ENCODE peak calls at places on chromosome 20, in nine cellular contexts. M, C, D, O, A, W, P, R and U are unnamed samples.

GRCh38 chr20:4937422-4938319 is 63.6 kb downstream of the SLC23A2 start:
- DNase-seq in M (no peak), C (no peak), D (no peak), O (peak; percentile 92), A (no peak), W (no peak), P (no peak), R (no peak), U (no peak)

GRCh38 chr20:47459344-47460073 is 42.2 kb upstream of the NCOA3 start:
- DNase-seq in M (no peak), C (no peak), D (no peak), O (no peak), A (no peak), W (no peak), P (no peak), R (no peak), U (no peak)

GRCh38 chr20:9514461-9515210 is at the start of gene LAMP5:
- DNase-seq in M (no peak), C (peak; percentile 47), D (no peak), O (no peak), A (no peak), W (peak; percentile 85), P (no peak), R (no peak), U (no peak)

GRCh38 chr20:23086056-23086551 is at the start of gene CD93:
- DNase-seq in M (no peak), C (peak; percentile 18), D (no peak), O (no peak), A (no peak), W (no peak), P (peak; percentile 90), R (peak; percentile 40), U (no peak)

GRCh38 chr20:5140195-5140594 is 13.4 kb downstream of the CDS2 start:
- DNase-seq in M (no peak), C (no peak), D (no peak), O (no peak), A (no peak), W (no peak), P (no peak), R (no peak), U (no peak)

GRCh38 chr20:35497780-35498189 is 31.7 kb downstream of the C20orf173 start:
- DNase-seq in M (no peak), C (no peak), D (peak; percentile 34), O (no peak), A (no peak), W (no peak), P (no peak), R (no peak), U (no peak)

GRCh38 chr20:2693286-2693995 is 861 bp downstream of the EBF4 start:
- DNase-seq in M (no peak), C (peak; percentile 17), D (peak; percentile 57), O (peak; percentile 20), A (peak; percentile 35), W (peak; percentile 30), P (no peak), R (peak; percentile 48), U (no peak)

GRCh38 chr20:58021481-58021880 is 207.0 kb downstream of the ANKRD60 start:
- DNase-seq in M (no peak), C (peak; percentile 13), D (no peak), O (no peak), A (peak; percentile 42), W (peak; percentile 15), P (no peak), R (no peak), U (no peak)

GRCh38 chr20:8007490-8007889 is 12.1 kb downstream of the TMX4 start:
- DNase-seq in M (no peak), C (no peak), D (no peak), O (no peak), A (no peak), W (no peak), P (no peak), R (no peak), U (no peak)

GRCh38 chr20:5767493-5768098 is 17.4 kb downstream of the SHLD1 start:
- DNase-seq in M (no peak), C (no peak), D (no peak), O (no peak), A (no peak), W (no peak), P (no peak), R (no peak), U (no peak)

GRCh38 chr20:53773792-53774371 is 180.2 kb upstream of the ZNF217 start:
- DNase-seq in M (peak; percentile 100), C (peak; percentile 98), D (no peak), O (no peak), A (peak; percentile 94), W (no peak), P (no peak), R (no peak), U (no peak)

GRCh38 chr20:24705486-24705885 is 236.1 kb downstream of the SYNDIG1 start:
- DNase-seq in M (no peak), C (no peak), D (no peak), O (no peak), A (no peak), W (no peak), P (no peak), R (no peak), U (no peak)

GRCh38 chr20:49275634-49276033 is 2.2 kb downstream of the ZNFX1 start:
- DNase-seq in M (no peak), C (peak; percentile 52), D (no peak), O (no peak), A (no peak), W (no peak), P (no peak), R (no peak), U (no peak)

GRCh38 chr20:19047040-19047950 is 165.1 kb upstream of the SLC24A3 start:
- DNase-seq in M (no peak), C (no peak), D (no peak), O (no peak), A (no peak), W (no peak), P (no peak), R (no peak), U (no peak)

GRCh38 chr20:46814366-46815232 is 80.0 kb upstream of the EYA2 start:
- DNase-seq in M (peak; percentile 40), C (peak; percentile 90), D (no peak), O (no peak), A (peak; percentile 89), W (no peak), P (no peak), R (no peak), U (no peak)

GRCh38 chr20:61917459-61917858 is 148.2 kb downstream of the TAF4 start:
- DNase-seq in M (no peak), C (no peak), D (no peak), O (no peak), A (no peak), W (no peak), P (no peak), R (no peak), U (no peak)

GRCh38 chr20:62980970-62981369 is 25.8 kb downstream of the BHLHE23 start:
- DNase-seq in M (no peak), C (no peak), D (no peak), O (peak; percentile 73), A (peak; percentile 37), W (no peak), P (no peak), R (peak; percentile 82), U (no peak)

GRCh38 chr20:31757254-31757653 is 18.2 kb downstream of the TPX2 start:
- DNase-seq in M (no peak), C (no peak), D (no peak), O (no peak), A (no peak), W (no peak), P (no peak), R (no peak), U (no peak)

GRCh38 chr20:24779886-24780285 is 169.2 kb upstream of the CST7 start:
- DNase-seq in M (no peak), C (no peak), D (no peak), O (no peak), A (no peak), W (no peak), P (no peak), R (no peak), U (no peak)

GRCh38 chr20:23820493-23820892 is 6.0 kb downstream of the CST2 start:
- DNase-seq in M (no peak), C (no peak), D (no peak), O (no peak), A (peak; percentile 18), W (no peak), P (no peak), R (no peak), U (no peak)

GRCh38 chr20:24766826-24767622 is 182.0 kb upstream of the CST7 start:
- DNase-seq in M (no peak), C (no peak), D (no peak), O (no peak), A (no peak), W (no peak), P (no peak), R (no peak), U (no peak)

GRCh38 chr20:23146111-23146640 is 60.1 kb upstream of the CD93 start:
- DNase-seq in M (no peak), C (no peak), D (no peak), O (no peak), A (no peak), W (no peak), P (no peak), R (no peak), U (no peak)

GRCh38 chr20:62705626-62706025 is 3.0 kb upstream of the NTSR1 start:
- DNase-seq in M (no peak), C (no peak), D (peak; percentile 17), O (no peak), A (no peak), W (no peak), P (no peak), R (no peak), U (no peak)

GRCh38 chr20:36773123-36773547 is 428 bp downstream of the DSN1 start:
- DNase-seq in M (no peak), C (no peak), D (no peak), O (no peak), A (no peak), W (peak; percentile 10), P (no peak), R (no peak), U (no peak)

GRCh38 chr20:57103146-57103800 is 163.2 kb downstream of the BMP7 start:
- DNase-seq in M (no peak), C (no peak), D (no peak), O (no peak), A (no peak), W (no peak), P (no peak), R (no peak), U (no peak)

GRCh38 chr20:44702776-44703175 is 12.4 kb upstream of the CCN5 start:
- DNase-seq in M (peak; percentile 73), C (peak; percentile 94), D (no peak), O (no peak), A (no peak), W (no peak), P (no peak), R (no peak), U (no peak)

GRCh38 chr20:34040300-34041015 is 46.7 kb downstream of the RALY start:
- DNase-seq in M (no peak), C (no peak), D (no peak), O (no peak), A (no peak), W (no peak), P (no peak), R (no peak), U (no peak)

GRCh38 chr20:19652591-19653026 is 105.4 kb upstream of the RIN2 start:
- DNase-seq in M (no peak), C (no peak), D (no peak), O (no peak), A (no peak), W (no peak), P (no peak), R (no peak), U (no peak)

GRCh38 chr20:1062334-1063015 is 55.9 kb upstream of the PSMF1 start:
- DNase-seq in M (no peak), C (no peak), D (no peak), O (no peak), A (no peak), W (no peak), P (no peak), R (no peak), U (no peak)

GRCh38 chr20:47319517-47320252 is 36.8 kb downstream of the ZMYND8 start:
- DNase-seq in M (no peak), C (peak; percentile 87), D (peak; percentile 61), O (no peak), A (no peak), W (no peak), P (no peak), R (no peak), U (no peak)

GRCh38 chr20:5120189-5120484 is 379 bp upstream of the PCNA start:
- DNase-seq in M (no peak), C (no peak), D (no peak), O (no peak), A (no peak), W (no peak), P (no peak), R (no peak), U (no peak)